ENCODE peak calls at places on chromosomes 3 and 15, in nine cellular contexts. L, H, M, F, O, B, N, R and V are unnamed samples.

GRCh38 chr3:194138732-194139084 is 2.8 kb downstream of the HES1 start:
- DNase-seq in M (no peak), O (no peak), H (no peak), L (no peak), F (no peak), N (peak; percentile 32), B (no peak), R (no peak), V (no peak)

GRCh38 chr15:27673766-27674445 is 425.2 kb downstream of the OCA2 start:
- DNase-seq in N (no peak), M (no peak), F (no peak), B (no peak), H (no peak), R (no peak), L (no peak), O (no peak), V (no peak)

GRCh38 chr3:69090021-69090420 is 5.3 kb downstream of the ARL6IP5 start:
- DNase-seq in L (peak; percentile 73), B (peak; percentile 75), R (no peak), H (no peak), M (no peak), O (no peak), F (peak; percentile 52), N (no peak), V (no peak)

GRCh38 chr3:119294402-119294888 is 262 bp downstream of the ARHGAP31 start:
- DNase-seq in R (peak; percentile 50), H (no peak), L (no peak), N (peak; percentile 60), M (peak; percentile 71), F (no peak), B (no peak), O (peak; percentile 58), V (peak; percentile 79)

GRCh38 chr3:194318511-194319161 is 32.5 kb downstream of the CPN2 start:
- DNase-seq in B (no peak), L (no peak), M (no peak), N (no peak), R (no peak), H (no peak), F (no peak), O (no peak), V (no peak)

GRCh38 chr3:168047190-168047795 is 48.4 kb downstream of the GOLIM4 start:
- DNase-seq in O (no peak), L (peak; percentile 89), H (no peak), M (peak; percentile 93), F (peak; percentile 55), R (no peak), N (peak; percentile 81), B (peak; percentile 88), V (peak; percentile 26)

GRCh38 chr3:64067510-64068346 is 44.4 kb upstream of the PSMD6 start:
- DNase-seq in R (no peak), L (no peak), M (no peak), O (peak; percentile 18), B (peak; percentile 28), N (no peak), H (no peak), F (no peak), V (no peak)

GRCh38 chr3:12909710-12910109 is 68.3 kb upstream of the RPL32 start:
- DNase-seq in N (no peak), B (no peak), M (no peak), L (no peak), O (no peak), R (no peak), F (no peak), H (no peak), V (no peak)

GRCh38 chr3:52705688-52706686 is at the start of the genes GLT8D1 and SPCS1:
- DNase-seq in B (peak; percentile 89), O (peak; percentile 87), R (peak; percentile 82), N (peak; percentile 93), M (peak; percentile 89), F (peak; percentile 41), H (peak; percentile 90), L (peak; percentile 88), V (peak; percentile 94)

GRCh38 chr3:114093596-114093995 is 37.1 kb downstream of the QTRT2 start:
- DNase-seq in B (peak; percentile 76), L (peak; percentile 80), M (no peak), R (peak; percentile 56), N (peak; percentile 33), O (no peak), H (no peak), F (peak; percentile 56), V (no peak)

GRCh38 chr3:114089675-114090074 is 33.1 kb downstream of the QTRT2 start:
- DNase-seq in F (no peak), N (no peak), M (no peak), O (no peak), R (no peak), B (no peak), L (no peak), H (no peak), V (no peak)

GRCh38 chr3:114095808-114096207 is 39.3 kb downstream of the QTRT2 start:
- DNase-seq in L (no peak), H (no peak), O (no peak), F (no peak), N (no peak), R (no peak), B (no peak), M (no peak), V (no peak)

GRCh38 chr3:114093001-114093350 is 36.4 kb downstream of the QTRT2 start:
- DNase-seq in R (no peak), F (no peak), L (no peak), B (no peak), N (no peak), H (no peak), O (no peak), M (no peak), V (no peak)

DNA sequence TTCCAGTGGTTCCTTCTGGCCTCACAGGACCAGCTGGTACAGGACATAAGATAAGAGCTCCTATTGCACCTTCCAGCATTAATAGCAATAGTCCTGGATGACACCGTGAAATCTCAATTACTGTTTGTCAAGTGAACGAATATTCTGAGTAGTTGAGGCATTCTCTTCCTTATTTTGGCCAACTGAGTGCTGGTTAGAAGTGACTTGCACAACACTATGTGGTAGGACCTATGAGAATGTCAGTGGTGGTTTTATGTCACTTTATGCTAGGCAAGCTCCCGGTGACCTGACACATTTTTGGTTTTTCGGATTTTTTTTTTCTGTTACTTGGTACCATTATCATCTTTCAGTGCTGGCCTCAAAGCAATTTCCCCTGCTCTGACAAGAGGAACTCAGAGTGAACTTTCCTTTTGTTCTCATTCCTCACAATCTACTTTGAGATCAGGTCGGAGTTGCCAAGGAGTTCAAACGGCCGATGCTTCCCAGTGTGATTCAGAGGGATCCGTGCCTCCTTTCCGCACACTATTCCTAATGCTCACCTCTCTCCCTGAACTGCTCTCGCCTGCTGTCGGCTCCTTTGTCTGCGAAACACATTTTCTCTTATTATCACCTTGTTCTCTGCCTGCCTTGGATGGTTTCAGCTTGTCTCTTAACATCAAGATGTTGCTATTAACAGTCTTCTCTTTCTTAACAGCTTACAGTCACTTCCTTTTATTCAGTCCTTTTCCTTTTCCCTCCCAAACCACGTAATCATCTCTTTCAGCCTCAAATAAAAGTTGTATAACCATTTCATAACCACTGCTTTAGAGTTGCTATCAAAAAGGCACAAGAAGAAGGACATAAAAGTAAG is 35.8 kb downstream of the QTRT2 start:
- DNase-seq in O (no peak), L (peak; percentile 4), F (no peak), B (peak; percentile 24), M (no peak), R (no peak), H (no peak), N (no peak), V (no peak)
- H3K4me3 ChIP-seq in O (peak overlapping the region; percentile 30), L (no peak overlapping the region), F (no peak overlapping the region), B (peak overlapping the region; percentile 21), M (no peak overlapping the region), R (no peak overlapping the region), H (no peak overlapping the region), N (no peak overlapping the region), V (no peak overlapping the region)

DNA sequence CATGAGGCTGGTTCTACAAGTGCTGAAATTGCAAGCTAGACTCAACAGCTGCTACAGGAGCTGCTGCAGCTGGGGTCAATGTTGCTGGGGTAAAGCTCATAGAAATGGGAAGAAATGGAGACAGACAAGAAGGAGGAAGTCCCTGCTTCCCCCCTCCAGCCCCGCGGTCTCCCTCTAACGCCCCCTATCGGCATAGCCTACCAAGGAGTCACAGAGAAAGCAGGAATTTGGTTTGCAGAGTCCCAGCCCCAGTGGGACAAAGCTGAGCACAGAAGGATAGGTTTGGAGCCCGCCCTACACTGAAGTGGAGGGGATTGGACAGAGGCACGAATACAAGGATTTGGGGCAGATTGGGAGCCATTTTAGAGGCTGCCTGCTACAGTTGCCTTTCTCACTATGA is 176.9 kb upstream of the ANKRD28 start:
- DNase-seq in R (no peak), F (no peak), O (no peak), N (no peak), B (no peak), M (no peak), H (no peak), L (no peak), V (no peak)
- TF ChIP-seq CTCF in R (peak; percentile 26), F (peak; percentile 10), O (no peak), N (no peak), B (peak; percentile 21), M (peak; percentile 23), H (no peak), L (peak; percentile 28), V (peak; percentile 38)

GRCh38 chr3:29410660-29411405 is 130.0 kb downstream of the RBMS3 start:
- DNase-seq in N (no peak), M (no peak), B (peak; percentile 84), L (no peak), H (no peak), R (no peak), O (no peak), F (no peak), V (no peak)
- H3K4me3 ChIP-seq in N (no peak overlapping the region), M (no peak overlapping the region), B (no peak overlapping the region), L (no peak overlapping the region), H (no peak overlapping the region), R (no peak overlapping the region), O (no peak overlapping the region), F (no peak overlapping the region), V (no peak overlapping the region)

GRCh38 chr3:138898708-138899107 is 48.2 kb downstream of the FOXL2 start:
- DNase-seq in L (no peak), R (no peak), M (no peak), F (no peak), B (no peak), O (no peak), H (no peak), N (no peak), V (no peak)

GRCh38 chr3:138901579-138901978 is 45.4 kb downstream of the FOXL2 start:
- DNase-seq in F (no peak), M (no peak), B (no peak), R (no peak), L (no peak), O (no peak), N (no peak), H (no peak), V (no peak)

GRCh38 chr3:138902166-138902565 is 44.8 kb downstream of the FOXL2 start:
- DNase-seq in H (no peak), B (no peak), F (no peak), M (no peak), R (no peak), O (no peak), L (no peak), N (no peak), V (no peak)

GRCh38 chr3:138898301-138898700 is 48.6 kb downstream of the FOXL2 start:
- DNase-seq in R (peak; percentile 9), H (no peak), L (peak; percentile 70), B (peak; percentile 90), N (no peak), M (no peak), F (no peak), O (no peak), V (no peak)

DNA sequence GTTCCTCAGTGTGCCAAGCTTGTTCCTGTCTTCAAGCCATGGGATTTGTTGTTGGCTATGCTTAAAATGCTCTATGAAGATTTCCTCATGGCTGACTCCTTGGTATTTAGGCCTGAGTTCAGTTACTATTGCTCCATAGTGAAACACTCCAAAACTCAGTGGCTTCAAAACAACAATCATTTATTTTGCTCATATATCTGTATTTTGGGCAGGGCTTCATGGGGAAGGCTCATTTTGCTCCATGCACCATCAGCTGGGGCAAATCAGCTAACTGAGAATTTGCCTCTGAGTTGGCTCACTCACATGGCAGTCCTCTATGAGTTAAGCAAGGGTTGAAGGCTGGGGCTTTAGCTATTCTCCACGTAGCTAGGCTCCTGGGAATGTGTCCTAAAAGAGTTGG is 47.3 kb downstream of the FOXL2 start:
- DNase-seq in R (no peak), F (no peak), O (no peak), L (no peak), B (no peak), H (no peak), M (no peak), N (no peak), V (no peak)
- TF ChIP-seq CTCF in R (no peak), F (no peak), O (no peak), L (no peak), B (no peak), H (no peak), M (no peak), N (no peak), V (no peak)